ENCODE peak calls at places on chromosomes 11 and 22, in four cellular contexts. E is uterus, A is heart right ventricle, Y is body of pancreas. I is an unnamed sample.

GRCh38 chr22:44363980-44364749 is 51.4 kb upstream of the SHISAL1 start:
- DNase-seq in E (peak; percentile 40), A (peak; percentile 52), Y (no peak), I (no peak)

GRCh38 chr11:4393209-4394196 is at the start of gene TRIM21:
- DNase-seq in E (peak; percentile 86), Y (peak; percentile 90), A (peak; percentile 78), I (no peak)

GRCh38 chr11:116272181-116272789 is 500.5 kb downstream of the BUD13 start:
- DNase-seq in A (no peak), Y (no peak), E (no peak), I (no peak)

GRCh38 chr11:19723572-19724342 is 11.1 kb downstream of the NAV2 start:
- DNase-seq in A (peak; percentile 20), Y (peak; percentile 30), E (no peak), I (no peak)

GRCh38 chr11:12539570-12539969 is 134.7 kb upstream of the TEAD1 start:
- DNase-seq in Y (no peak), A (no peak), E (no peak), I (no peak)

GRCh38 chr11:76225122-76225584 is 18.9 kb upstream of the WNT11 start:
- DNase-seq in E (no peak), Y (no peak), A (peak; percentile 64), I (no peak)

GRCh38 chr22:18063311-18063710 is 14.5 kb upstream of the PEX26 start:
- DNase-seq in Y (no peak), A (no peak), E (no peak), I (peak; percentile 78)

GRCh38 chr11:36377759-36378553 is 81.9 kb downstream of the PRR5L start:
- DNase-seq in E (no peak), A (no peak), Y (no peak), I (no peak)

DNA sequence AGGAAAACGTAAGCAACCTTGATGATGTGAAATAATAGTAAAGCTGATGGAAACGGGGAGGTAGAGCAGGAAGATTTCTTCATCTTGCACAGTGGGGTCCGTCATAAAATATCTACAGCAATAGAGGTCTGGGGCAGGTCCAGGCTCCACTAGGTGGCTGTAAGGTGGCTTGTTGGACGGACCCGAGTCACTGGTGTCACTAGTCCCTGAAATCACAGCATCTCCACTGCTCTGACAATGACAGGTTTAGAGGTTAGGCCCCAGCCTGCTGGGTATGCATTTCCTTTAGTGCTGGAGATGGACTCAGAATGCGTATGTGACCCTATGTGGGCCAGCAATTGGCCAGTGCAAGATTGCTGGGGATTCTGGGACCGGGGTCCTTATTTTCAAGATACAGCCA is 25.2 kb upstream of the CLDN5 start:
- DNase-seq in Y (no peak), A (no peak), E (no peak), I (no peak)
- H3K4me3 ChIP-seq in Y (no peak overlapping the region), A (no peak overlapping the region), E (no peak overlapping the region), I (no peak overlapping the region)

GRCh38 chr11:120537996-120538395 is 26.4 kb downstream of the GRIK4 start:
- DNase-seq in Y (no peak), E (no peak), A (no peak), I (no peak)
- H3K36me3 ChIP-seq in Y (no peaks in the 10 kb centered on the region), E (no peaks in the 10 kb centered on the region), A (no peaks in the 10 kb centered on the region), I (no peaks in the 10 kb centered on the region)

DNA sequence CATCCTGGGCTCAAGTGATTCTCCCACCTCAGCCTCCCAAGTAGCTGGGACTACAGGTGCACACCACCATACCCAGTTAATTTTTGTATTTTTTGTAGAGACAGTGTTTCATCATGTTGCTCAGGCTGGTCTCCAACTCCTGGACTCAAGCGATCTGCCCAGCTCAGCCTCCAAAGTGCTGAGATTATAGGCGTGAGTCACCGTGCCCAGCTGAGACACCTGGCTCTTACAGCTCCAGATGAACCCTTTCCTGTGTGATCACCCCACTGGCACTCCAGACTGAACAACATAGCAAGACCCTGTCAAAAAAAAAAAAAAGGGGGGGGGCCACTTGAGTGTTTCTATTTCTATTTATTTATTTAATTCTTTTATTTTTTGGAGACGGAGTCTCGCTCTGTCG is 1.0 kb upstream of the ADSL start:
- DNase-seq in Y (no peak), E (no peak), A (no peak), I (no peak)
- H3K4me3 ChIP-seq in Y (no peak overlapping the region), E (peak overlapping the region; percentile 68), A (peak overlapping the region; percentile 72), I (peak overlapping the region; percentile 95)

GRCh38 chr11:28464252-28464867 is 356.2 kb downstream of the METTL15 start:
- DNase-seq in E (no peak), A (no peak), Y (no peak), I (no peak)

GRCh38 chr11:28461846-28462245 is 353.7 kb downstream of the METTL15 start:
- DNase-seq in Y (no peak), E (no peak), A (no peak), I (no peak)

GRCh38 chr11:28461338-28461737 is 353.1 kb downstream of the METTL15 start:
- DNase-seq in Y (no peak), A (no peak), E (no peak), I (no peak)

GRCh38 chr11:28466506-28466905 is 358.3 kb downstream of the METTL15 start:
- DNase-seq in Y (no peak), E (no peak), A (no peak), I (no peak)

DNA sequence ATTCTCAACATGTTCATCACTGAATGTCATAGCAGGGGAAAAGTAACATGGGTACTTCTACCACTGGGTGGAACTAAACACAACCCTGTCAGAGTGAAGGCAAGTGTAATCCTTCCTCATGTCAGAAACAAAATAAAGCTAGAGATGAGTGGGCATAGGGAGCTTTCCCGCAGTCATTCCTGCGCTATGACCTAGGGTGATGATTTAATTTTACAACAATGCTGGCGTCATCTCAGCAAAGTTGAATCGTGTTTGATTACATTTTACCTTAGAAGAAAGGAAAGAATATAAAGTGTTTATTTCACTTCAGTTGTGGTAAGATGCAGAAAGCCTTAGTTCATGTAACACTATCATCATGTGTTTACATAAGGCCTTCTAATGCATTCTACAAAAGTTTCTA is 355.6 kb downstream of the METTL15 start:
- DNase-seq in E (no peak), A (no peak), Y (no peak), I (no peak)
- H3K36me3 ChIP-seq in E (no peaks in the 10 kb centered on the region), A (no peaks in the 10 kb centered on the region), Y (no peaks in the 10 kb centered on the region), I (no peaks in the 10 kb centered on the region)

DNA sequence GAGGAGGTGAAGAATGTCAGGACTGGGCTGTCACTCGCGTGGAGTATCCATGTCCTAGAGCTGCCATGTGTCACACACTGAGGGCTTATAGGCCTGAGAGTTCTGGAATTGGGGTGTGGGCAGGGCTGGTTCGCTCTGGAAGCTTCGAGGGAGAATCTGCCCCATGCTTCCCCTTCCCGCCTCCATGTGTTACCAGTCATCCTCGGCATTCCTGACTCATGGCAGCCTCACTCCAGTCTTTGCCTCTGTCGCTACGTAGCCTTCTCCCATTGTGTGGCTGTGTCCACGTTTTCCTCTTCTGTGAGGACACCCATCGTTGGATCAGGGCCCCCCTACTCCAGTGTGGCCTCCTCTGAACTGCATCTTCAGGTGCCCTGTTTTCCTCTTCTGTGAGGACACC is 301.2 kb downstream of the TBC1D22A start:
- DNase-seq in E (no peak), A (no peak), Y (no peak), I (no peak)
- H3K4me3 ChIP-seq in E (no peak overlapping the region), A (no peak overlapping the region), Y (no peak overlapping the region), I (no peak overlapping the region)

DNA sequence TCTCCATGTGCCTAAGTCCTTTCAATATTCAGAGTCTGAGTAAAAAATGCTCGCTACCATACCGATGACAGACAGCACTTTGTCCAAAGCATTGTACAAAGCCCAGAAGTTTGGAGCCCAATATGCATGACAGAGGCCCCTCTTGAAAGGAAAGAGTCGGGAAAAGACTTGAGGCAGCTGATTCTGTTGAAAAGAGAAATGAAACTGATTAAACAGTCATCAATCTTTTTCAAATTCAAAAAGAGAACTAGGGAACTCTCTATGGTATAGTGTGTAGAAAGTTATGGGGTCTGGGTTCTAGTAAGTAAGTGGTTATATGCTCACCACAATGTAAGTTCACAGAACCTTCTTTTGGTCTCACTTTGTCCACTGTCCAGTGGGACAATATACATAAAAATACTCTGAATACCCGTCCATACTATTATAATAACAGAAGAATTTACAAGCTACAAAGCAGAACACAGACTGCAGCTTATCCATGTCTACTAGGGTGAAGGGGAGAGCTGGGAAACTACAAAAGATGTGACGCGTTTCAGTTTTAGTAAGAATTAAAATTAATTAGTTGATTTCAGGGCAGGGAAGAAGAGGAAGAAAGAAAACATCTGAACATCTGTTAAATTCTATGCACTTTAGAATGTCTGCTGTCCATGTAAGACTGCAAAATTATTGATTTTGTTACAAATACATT is 26.7 kb downstream of the ALG8 start:
- DNase-seq in E (no peak), A (no peak), Y (no peak), I (no peak)
- H3K36me3 ChIP-seq in E (no peaks in the 10 kb centered on the region), A (peaks cover 65% of the 10 kb centered on the region), Y (no peaks in the 10 kb centered on the region), I (peaks cover 46% of the 10 kb centered on the region)

GRCh38 chr11:122721201-122721963 is 65.9 kb downstream of the UBASH3B start:
- DNase-seq in E (no peak), A (no peak), Y (no peak), I (no peak)
- H3K4me3 ChIP-seq in E (no peak overlapping the region), A (no peak overlapping the region), Y (no peak overlapping the region), I (no peak overlapping the region)

GRCh38 chr11:67490727-67491065 is 7.9 kb downstream of the AIP start:
- DNase-seq in Y (no peak), E (no peak), A (no peak), I (no peak)

GRCh38 chr11:67488155-67488480 is 5.3 kb downstream of the AIP start:
- DNase-seq in E (no peak), Y (no peak), A (no peak), I (no peak)

GRCh38 chr11:67491276-67492068 is 8.6 kb downstream of the AIP start:
- DNase-seq in E (no peak), Y (no peak), A (no peak), I (no peak)

GRCh38 chr11:67489203-67489859 is 6.5 kb downstream of the AIP start:
- DNase-seq in E (no peak), Y (no peak), A (no peak), I (no peak)

GRCh38 chr11:67489860-67490726 is 7.3 kb downstream of the AIP start:
- DNase-seq in Y (no peak), A (no peak), E (no peak), I (no peak)
- H3K36me3 ChIP-seq in Y (no peaks in the 10 kb centered on the region), A (peaks cover 76% of the 10 kb centered on the region), E (no peaks in the 10 kb centered on the region), I (peaks cover 9% of the 10 kb centered on the region)

GRCh38 chr11:113387605-113388211 is at the start of gene ANKK1:
- DNase-seq in E (no peak), Y (peak; percentile 14), A (no peak), I (no peak)
- H3K4me3 ChIP-seq in E (no peak within 1 kb of the TSS), Y (no peak within 1 kb of the TSS), A (no peak within 1 kb of the TSS), I (no peak within 1 kb of the TSS)

DNA sequence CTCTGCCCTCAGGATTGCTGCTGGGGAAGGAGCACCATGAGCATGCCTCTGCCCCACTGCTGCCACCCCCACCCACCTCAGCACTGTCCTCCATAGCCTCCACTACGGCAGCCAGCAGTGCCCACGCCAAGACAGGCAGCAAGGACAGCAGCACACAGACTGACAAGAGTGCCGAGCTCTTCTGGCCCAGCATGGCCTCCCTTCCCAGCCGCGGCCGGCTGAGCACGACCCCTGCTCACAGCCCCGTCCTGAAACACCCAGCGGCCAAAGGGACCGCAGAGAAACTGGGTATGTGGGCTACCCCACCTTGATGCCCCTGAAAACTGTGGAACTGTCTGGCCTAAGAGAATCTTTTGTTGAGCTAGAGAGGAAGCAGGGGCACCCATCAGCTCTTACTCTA is 101.0 kb downstream of the AMOTL1 start:
- DNase-seq in Y (no peak), A (no peak), E (no peak), I (no peak)
- H3K36me3 ChIP-seq in Y (no peaks in the 10 kb centered on the region), A (peaks cover 100% of the 10 kb centered on the region), E (no peaks in the 10 kb centered on the region), I (peaks cover 73% of the 10 kb centered on the region)